ENCODE peak calls at places on chromosomes 3 and 15, in eight cellular contexts. F is activated T-helper 1 cell treated with anti-CD3 and anti-CD28 coated beads, Interleukin-12 subunit alpha, Interleukin-12 subunit beta, Interleukin-2, Interleukin-4 antibody, amounts not matched to agents 30 ng/mL and 10 ng/mL and 1 ng/mL, durations not matched to agents 14 hours and 24 hours and 36 hours; Q is nephron progenitor cell; D is activated naive CD4-positive, alpha-beta T cell treated with anti-CD3 and anti-CD28 coated beads for 36 hours; K is tibial nerve; M is breast epithelium; O is iPS-NIHi11; L is putamen. A is an unnamed sample.

GRCh38 chr3:18888370-18888769 is 259.9 kb upstream of the KCNH8 start:
- DNase-seq in F (no peak), Q (no peak), D (no peak), K (no peak), M (no peak), O (no peak), L (no peak), A (no peak)

GRCh38 chr3:61571516-61572336 is 10.4 kb downstream of the PTPRG start:
- DNase-seq in F (no peak), Q (no peak), D (no peak), K (no peak), M (no peak), O (no peak), L (no peak), A (no peak)

GRCh38 chr3:111585214-111585613 is 9.9 kb downstream of the ZBED2 start:
- DNase-seq in F (no peak), Q (no peak), D (no peak), K (no peak), M (no peak), O (no peak), L (no peak), A (no peak)

GRCh38 chr3:176914764-176915163 is 282.5 kb downstream of the TBL1XR1 start:
- DNase-seq in F (no peak), Q (no peak), D (no peak), K (no peak), M (no peak), O (no peak), L (no peak), A (no peak)

GRCh38 chr3:98914210-98915080 is 12.9 kb upstream of the DCBLD2 start:
- DNase-seq in F (no peak), Q (peak; percentile 3), D (no peak), K (no peak), M (no peak), O (no peak), L (no peak), A (no peak)

GRCh38 chr3:40339871-40340270 is 30.4 kb downstream of the EIF1B start:
- DNase-seq in F (no peak), Q (no peak), D (no peak), K (no peak), M (no peak), O (no peak), L (no peak), A (no peak)

GRCh38 chr3:42742688-42743087 is 30.4 kb downstream of the CCDC13 start:
- DNase-seq in F (no peak), Q (no peak), D (no peak), K (no peak), M (no peak), O (no peak), L (no peak), A (no peak)

GRCh38 chr15:70072479-70072878 is 25.2 kb downstream of the TLE3 start:
- DNase-seq in F (no peak), Q (no peak), D (no peak), K (no peak), M (no peak), O (no peak), L (no peak), A (no peak)

GRCh38 chr15:48437178-48437577 is 105.9 kb downstream of the DUT start:
- DNase-seq in F (no peak), Q (no peak), D (no peak), K (no peak), M (no peak), O (no peak), L (no peak), A (no peak)

A was measured in effector memory CD8-positive, alpha-beta T cell.